ENCODE peak calls at places on chromosomes 3 and 15, in six cellular contexts. Z is body of pancreas, L is A549, O is gastrocnemius medialis, V is lower lobe of right lung, U is left ventricle myocardium inferior. D is an unnamed sample. For H3K4me1, the result is how much of the 10 kb centered on the place peaks cover.

GRCh38 chr15:66721954-66722353 is 19.9 kb downstream of the SMAD6 start:
- DNase-seq in Z (no peak), L (no peak), O (no peak), V (no peak), U (no peak), D (no peak)

GRCh38 chr3:69004183-69004582 is 9.3 kb downstream of the EOGT start:
- DNase-seq in Z (no peak), L (no peak), O (no peak), V (no peak), U (no peak), D (no peak)

GRCh38 chr3:20742903-20743302 is 556.9 kb upstream of the SGO1 start:
- DNase-seq in Z (no peak), L (no peak), O (no peak), V (no peak), U (no peak), D (no peak)

GRCh38 chr3:20246662-20247061 is 60.7 kb upstream of the SGO1 start:
- DNase-seq in Z (no peak), L (no peak), O (no peak), V (no peak), U (no peak), D (no peak)

GRCh38 chr3:23856286-23856685 is 50.5 kb downstream of the UBE2E1 start:
- DNase-seq in Z (no peak), L (no peak), O (no peak), V (no peak), U (no peak), D (no peak)

GRCh38 chr3:111802700-111803099 is 56.4 kb upstream of the PHLDB2 start:
- DNase-seq in Z (no peak), L (no peak), O (no peak), V (no peak), U (no peak), D (no peak)

GRCh38 chr15:34214135-34214534 is 4.2 kb upstream of the KATNBL1 start:
- DNase-seq in Z (no peak), L (no peak), O (no peak), V (no peak), U (no peak), D (no peak)

GRCh38 chr3:20846081-20846480 is 660.1 kb upstream of the SGO1 start:
- DNase-seq in Z (no peak), L (no peak), O (no peak), V (no peak), U (no peak), D (no peak)

GRCh38 chr3:120344349-120344748 is 4.8 kb downstream of the LRRC58 start:
- DNase-seq in Z (no peak), L (no peak), O (no peak), V (no peak), U (no peak), D (no peak)

GRCh38 chr15:40857601-40858351 is 13.9 kb downstream of the SPINT1 start:
- DNase-seq in Z (peak), L (peak), O (no peak), V (peak), U (peak), D (peak)

GRCh38 chr3:14245822-14246221 is 67.2 kb downstream of the LSM3 start:
- DNase-seq in Z (no peak), L (no peak), O (no peak), V (no peak), U (no peak), D (no peak)

GRCh38 chr3:105571005-105571404 is 204.3 kb downstream of the ALCAM start:
- DNase-seq in Z (no peak), L (no peak), O (no peak), V (no peak), U (no peak), D (no peak)

GRCh38 chr3:115401891-115402501 is 221.3 kb upstream of the GAP43 start:
- DNase-seq in Z (no peak), L (peak), O (no peak), V (no peak), U (no peak), D (no peak)

GRCh38 chr3:42702066-42702951 is at the start of gene HHATL:
- DNase-seq in Z (no peak), L (no peak), O (peak), V (peak), U (peak), D (peak)

GRCh38 chr3:36477655-36478054 is 97.4 kb downstream of the STAC start:
- DNase-seq in Z (no peak), L (no peak), O (no peak), V (no peak), U (no peak), D (no peak)

GRCh38 chr15:65379986-65380385 is 2.2 kb upstream of the IGDCC3 start:
- DNase-seq in Z (no peak), L (no peak), O (no peak), V (no peak), U (no peak), D (no peak)

GRCh38 chr15:45704329-45705249 is 69.8 kb downstream of the SQOR start:
- DNase-seq in Z (no peak), L (no peak), O (no peak), V (no peak), U (no peak), D (no peak)

GRCh38 chr3:185137821-185138220 is 15.0 kb downstream of the C3orf70 start:
- DNase-seq in Z (no peak), L (no peak), O (no peak), V (no peak), U (no peak), D (no peak)

GRCh38 chr15:78212546-78213424 is 21.6 kb downstream of the ACSBG1 start:
- DNase-seq in Z (peak), L (peak), O (peak), V (no peak), U (peak), D (peak)

GRCh38 chr3:107643038-107643883 is 120.5 kb downstream of the BBX start:
- DNase-seq in Z (no peak), L (peak), O (no peak), V (no peak), U (no peak), D (no peak)

DNA sequence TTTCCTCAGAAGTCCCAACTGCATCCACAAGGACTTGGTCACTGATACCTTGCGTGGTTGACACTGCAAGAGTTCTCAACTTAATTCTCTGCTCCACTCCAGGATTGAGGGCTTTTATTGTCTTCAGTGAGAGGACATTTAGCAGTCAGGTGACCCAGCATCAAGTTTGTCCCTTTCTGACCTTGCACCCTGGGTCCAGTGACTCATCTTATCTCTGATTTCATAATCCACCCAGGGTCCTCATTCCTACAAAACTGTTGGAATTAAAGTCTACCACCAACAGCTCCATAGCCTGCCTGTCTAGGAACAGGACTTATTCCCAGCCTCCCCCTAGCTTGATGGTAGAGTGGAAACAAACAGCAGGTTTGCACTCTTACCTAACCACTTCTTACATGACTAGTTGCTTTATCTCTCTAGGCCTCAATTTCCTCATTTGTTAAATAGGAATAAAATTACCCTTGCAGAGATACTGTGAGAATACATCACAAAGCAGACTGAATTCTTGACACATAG is 151.3 kb upstream of the LPP start:
- DNase-seq in Z (no peak), L (no peak), O (no peak), V (no peak), U (no peak), D (no peak)
- H3K27ac ChIP-seq in Z (peak), L (peak), O (no peak), V (no peak), U (no peak), D (no peak)

GRCh38 chr15:37133619-37134018 is 33.3 kb upstream of the MEIS2 start:
- DNase-seq in Z (no peak), L (peak), O (no peak), V (no peak), U (no peak), D (no peak)

GRCh38 chr15:37134699-37135131 is 34.4 kb upstream of the MEIS2 start:
- DNase-seq in Z (peak), L (peak), O (no peak), V (no peak), U (no peak), D (no peak)

GRCh38 chr15:37134244-37134643 is 33.9 kb upstream of the MEIS2 start:
- DNase-seq in Z (no peak), L (no peak), O (no peak), V (no peak), U (no peak), D (no peak)

GRCh38 chr15:37136666-37137065 is 36.3 kb upstream of the MEIS2 start:
- DNase-seq in Z (no peak), L (no peak), O (no peak), V (no peak), U (no peak), D (no peak)

GRCh38 chr15:37135225-37135624 is 34.9 kb upstream of the MEIS2 start:
- DNase-seq in Z (no peak), L (no peak), O (no peak), V (no peak), U (no peak), D (no peak)
- TF ChIP-seq CTCF in Z (no peak), L (no peak), O (no peak), V (peak), U (peak), D (no peak)

DNA sequence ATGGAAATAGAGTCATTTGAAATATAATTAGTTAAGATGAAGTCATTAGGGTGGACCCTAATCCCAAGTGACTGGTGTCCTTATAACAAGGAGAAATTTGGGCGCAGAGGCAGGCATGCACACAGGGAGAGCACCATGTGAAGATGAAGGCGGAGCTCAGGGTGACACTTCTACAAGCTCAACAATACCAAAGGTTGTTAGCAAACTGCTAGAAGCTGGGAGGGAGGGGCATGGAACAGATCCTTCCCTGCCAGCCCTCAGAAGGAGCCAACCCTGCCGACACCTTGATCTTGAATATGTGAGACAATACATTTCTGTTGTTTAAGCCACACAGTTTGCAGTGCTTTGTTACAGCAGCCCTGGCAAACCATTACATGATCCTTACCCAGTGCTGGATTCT is 57.8 kb downstream of the CCNL1 start:
- DNase-seq in Z (no peak), L (no peak), O (no peak), V (no peak), U (no peak), D (no peak)
- H3K4me1 ChIP-seq in Z (under half), L (under half), O (under half), V (under half), U (half or more), D (under half)

DNA sequence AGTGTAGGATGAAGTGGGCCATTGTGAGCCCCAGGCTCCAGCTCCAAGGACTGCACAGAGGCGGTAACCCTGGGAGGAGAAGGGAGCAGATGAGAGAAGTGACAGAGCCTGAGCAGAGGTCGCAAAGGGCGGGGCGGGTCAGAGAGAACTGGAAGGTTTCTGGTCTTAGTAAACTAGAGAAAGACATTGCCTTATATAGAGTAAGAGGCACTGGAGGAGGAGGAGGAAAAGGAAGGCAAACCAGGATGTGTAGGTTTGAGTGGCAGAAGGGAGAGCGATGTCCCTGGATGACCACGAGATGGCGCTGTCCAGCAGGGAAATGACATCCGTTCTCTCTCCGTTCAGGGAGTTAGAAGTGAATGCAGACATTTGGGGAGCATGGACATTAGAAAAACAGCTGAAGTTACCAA is 49.0 kb downstream of the STARD5 start:
- DNase-seq in Z (peak), L (peak), O (peak), V (peak), U (peak), D (peak)
- H3K27ac ChIP-seq in Z (no peak), L (no peak), O (no peak), V (no peak), U (peak), D (no peak)

GRCh38 chr3:181176610-181177009 is 187.1 kb upstream of the DNAJC19 start:
- DNase-seq in Z (peak), L (peak), O (peak), V (peak), U (peak), D (peak)
- TF ChIP-seq CTCF in Z (peak), L (peak), O (peak), V (peak), U (peak), D (peak)

DNA sequence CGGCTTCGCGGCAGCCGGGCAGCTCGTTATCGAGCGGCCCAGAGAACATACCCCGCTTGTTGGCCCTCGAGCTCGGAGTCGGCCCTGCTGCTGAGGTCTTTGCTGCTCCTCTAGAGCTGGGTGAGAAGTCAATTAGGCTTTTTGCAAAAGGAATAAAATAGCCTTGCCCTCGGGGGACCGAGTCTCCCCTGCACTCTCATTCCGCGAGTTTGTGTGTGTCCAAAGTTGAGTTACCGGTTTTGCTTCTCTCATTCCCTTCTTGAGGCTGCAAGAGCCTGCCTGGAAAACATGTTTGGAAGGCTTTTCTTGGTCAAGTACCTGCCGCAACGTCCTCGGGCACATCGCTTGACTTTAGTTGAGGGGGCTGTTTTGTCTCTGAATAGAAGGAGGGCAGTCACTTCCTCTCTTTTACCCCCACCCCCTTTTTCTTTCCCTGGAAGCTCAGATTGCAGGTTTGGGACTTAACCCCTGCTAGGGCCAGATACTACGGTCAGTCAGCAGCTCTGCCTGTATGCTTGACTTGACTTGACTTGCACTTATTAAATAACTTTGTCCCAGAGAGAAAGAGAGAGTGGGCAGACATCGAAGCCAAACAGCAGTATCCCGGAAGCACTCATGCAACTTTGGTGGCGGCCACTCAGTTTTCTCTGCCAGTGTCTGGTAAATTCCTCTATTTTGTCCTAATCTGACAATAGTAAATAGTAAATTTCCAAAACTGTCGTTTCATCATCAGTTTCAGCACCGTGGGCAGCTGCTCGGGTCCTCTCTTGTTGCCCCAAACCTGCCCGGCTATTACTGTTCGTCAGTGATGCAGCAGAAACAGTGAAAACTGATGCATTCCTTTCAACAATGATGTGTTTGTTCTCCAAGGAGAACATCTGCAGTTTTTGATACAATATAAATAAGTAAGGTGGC is 609 bp downstream of the RNF13 start:
- DNase-seq in Z (peak), L (peak), O (no peak), V (no peak), U (no peak), D (peak)
- H3K4me1 ChIP-seq in Z (under half), L (under half), O (half or more), V (half or more), U (half or more), D (half or more)

GRCh38 chr3:100106531-100107155 is 7.7 kb downstream of the FILIP1L start:
- DNase-seq in Z (no peak), L (no peak), O (no peak), V (no peak), U (no peak), D (no peak)
- H3K27ac ChIP-seq in Z (no peak), L (peak), O (peak), V (no peak), U (peak), D (peak)

DNA sequence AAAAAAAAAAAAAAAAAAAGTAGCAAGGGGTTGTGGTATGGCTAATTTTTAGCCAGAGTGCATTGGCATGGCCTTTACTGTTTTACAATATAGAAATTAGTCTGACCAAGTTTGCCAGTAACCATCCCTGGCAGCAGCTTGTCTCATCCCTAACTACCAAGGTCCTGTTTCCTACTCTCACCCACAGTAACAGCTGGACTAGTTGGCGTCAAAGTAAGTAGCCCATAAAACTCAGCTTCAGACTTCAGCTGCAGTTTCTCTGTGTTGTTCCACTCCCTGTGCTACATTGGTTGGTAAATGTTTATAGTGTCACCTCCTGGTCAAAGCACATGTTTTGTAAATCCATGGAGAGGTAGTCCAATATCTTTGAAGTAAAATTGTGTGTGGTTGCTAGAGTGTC is 691.3 kb downstream of the ZPLD1 start:
- DNase-seq in Z (no peak), L (peak), O (no peak), V (no peak), U (no peak), D (no peak)
- TF ChIP-seq CTCF in Z (no peak), L (no peak), O (no peak), V (no peak), U (no peak), D (no peak)

D was measured in heart right ventricle.